ENCODE peak calls at places on chromosomes 6 and 20, in eight cellular contexts. Z is T-helper 2 cell, J is ureter, H is T-helper 1 cell, I is AG09319, P is fibroblast of pulmonary artery, F is amygdala, T is AG08396. E is an unnamed sample.

GRCh38 chr6:42756713-42757112 is 10.8 kb upstream of the TBCC start:
- DNase-seq in H (no peak), I (no peak), Z (no peak), F (no peak), P (no peak), J (no peak), T (no peak), E (no peak)

GRCh38 chr6:90458353-90459224 is 128.3 kb downstream of the MAP3K7 start:
- DNase-seq in J (no peak), P (peak), H (peak), T (no peak), Z (peak), F (no peak), I (no peak), E (no peak)

GRCh38 chr20:58712116-58712822 is 19.7 kb downstream of the NPEPL1 start:
- DNase-seq in T (peak), P (no peak), F (no peak), H (no peak), I (no peak), Z (no peak), J (peak), E (peak)

GRCh38 chr20:9160341-9160740 is 91.5 kb downstream of the PLCB4 start:
- DNase-seq in T (no peak), J (no peak), P (no peak), H (no peak), I (no peak), Z (no peak), F (no peak), E (no peak)

GRCh38 chr6:14450133-14451040 is 332.8 kb downstream of the CD83 start:
- DNase-seq in F (no peak), H (no peak), J (no peak), I (no peak), P (no peak), T (no peak), Z (no peak), E (no peak)

GRCh38 chr6:167341665-167342655 is 17.1 kb downstream of the TTLL2 start:
- DNase-seq in Z (no peak), H (no peak), I (no peak), J (no peak), F (no peak), P (no peak), T (no peak), E (no peak)

GRCh38 chr20:44785768-44786167 is 24.6 kb downstream of the RIMS4 start:
- DNase-seq in H (no peak), J (no peak), T (no peak), Z (no peak), P (peak), F (no peak), I (no peak), E (no peak)

GRCh38 chr6:74587386-74587785 is 618.5 kb downstream of the COL12A1 start:
- DNase-seq in I (no peak), T (no peak), P (no peak), Z (no peak), J (no peak), F (no peak), H (no peak), E (no peak)

GRCh38 chr20:25058051-25058796 is at the start of gene ACSS1:
- DNase-seq in I (no peak), T (peak), F (peak), J (peak), H (peak), P (peak), Z (peak), E (no peak)

GRCh38 chr6:107668826-107669474 is 155.2 kb downstream of the SCML4 start:
- DNase-seq in I (no peak), Z (no peak), P (no peak), H (no peak), J (no peak), T (no peak), F (no peak), E (no peak)

GRCh38 chr20:50510706-50511401 is 671 bp downstream of the PTPN1 start:
- DNase-seq in F (no peak), H (no peak), P (no peak), T (no peak), I (no peak), J (no peak), Z (no peak), E (no peak)

GRCh38 chr20:59880198-59880597 is 53.2 kb downstream of the SYCP2 start:
- DNase-seq in H (no peak), I (no peak), T (no peak), P (no peak), Z (no peak), F (no peak), J (no peak), E (no peak)

GRCh38 chr20:21156266-21156665 is 30.4 kb downstream of the KIZ start:
- DNase-seq in F (no peak), P (peak), J (no peak), Z (no peak), H (no peak), T (peak), I (no peak), E (no peak)

GRCh38 chr6:163122365-163122764 is 292.2 kb upstream of the QKI start:
- DNase-seq in P (no peak), J (no peak), T (no peak), I (no peak), Z (no peak), F (peak), H (no peak), E (no peak)

GRCh38 chr6:55260181-55260580 is 67.1 kb upstream of the GFRAL start:
- DNase-seq in I (no peak), P (no peak), T (no peak), F (no peak), H (no peak), Z (no peak), J (no peak), E (no peak)

GRCh38 chr6:129432738-129433137 is 277.2 kb downstream of the ARHGAP18 start:
- DNase-seq in Z (no peak), T (no peak), J (no peak), I (no peak), H (no peak), F (no peak), P (no peak), E (no peak)

GRCh38 chr20:22566876-22567658 is 17.3 kb downstream of the FOXA2 start:
- DNase-seq in J (no peak), P (no peak), F (no peak), T (no peak), Z (no peak), H (no peak), I (no peak), E (no peak)

GRCh38 chr6:89298680-89299450 is 16.2 kb downstream of the GABRR2 start:
- DNase-seq in Z (peak), T (no peak), I (no peak), H (no peak), J (no peak), F (no peak), P (peak), E (no peak)

GRCh38 chr6:111011360-111012142 is 29.7 kb downstream of the RPF2 start:
- DNase-seq in T (peak), F (no peak), Z (no peak), J (no peak), I (no peak), P (peak), H (no peak), E (no peak)

GRCh38 chr20:57458400-57459160 is 66.4 kb downstream of the CTCFL start:
- DNase-seq in F (peak), T (no peak), Z (no peak), P (peak), J (peak), I (no peak), H (no peak), E (no peak)

GRCh38 chr6:15555101-15556038 is 107.5 kb downstream of the DTNBP1 start:
- DNase-seq in I (no peak), P (no peak), H (no peak), T (no peak), J (no peak), Z (no peak), F (no peak), E (no peak)

GRCh38 chr6:112466378-112467151 is 119.4 kb downstream of the RFPL4B start:
- DNase-seq in F (no peak), J (no peak), P (peak), H (no peak), Z (no peak), I (no peak), T (no peak), E (no peak)

GRCh38 chr20:41895216-41895615 is 277.0 kb upstream of the CHD6 start:
- DNase-seq in P (no peak), H (no peak), T (no peak), J (no peak), F (no peak), Z (no peak), I (no peak), E (no peak)

GRCh38 chr20:6829510-6830116 is 62.1 kb downstream of the BMP2 start:
- DNase-seq in T (no peak), F (no peak), I (no peak), J (no peak), P (peak), H (no peak), Z (no peak), E (no peak)

GRCh38 chr6:52672422-52673025 is 1.6 kb downstream of the TMEM14A start:
- DNase-seq in F (no peak), J (no peak), H (no peak), I (no peak), P (no peak), T (no peak), Z (no peak), E (no peak)

GRCh38 chr20:2984956-2985661 is 58.3 kb upstream of the GNRH2 start:
- DNase-seq in T (peak), F (no peak), I (no peak), J (no peak), Z (no peak), P (peak), H (no peak), E (no peak)

GRCh38 chr6:137651591-137652335 is 157.6 kb upstream of the OLIG3 start:
- DNase-seq in I (no peak), H (no peak), P (no peak), F (no peak), T (no peak), J (no peak), Z (no peak), E (no peak)

GRCh38 chr6:158506577-158506976 is 53.3 kb upstream of the TMEM181 start:
- DNase-seq in H (no peak), I (no peak), P (peak), F (no peak), Z (no peak), J (no peak), T (peak), E (peak)

GRCh38 chr20:18390201-18390600 is 76.6 kb downstream of the DZANK1 start:
- DNase-seq in P (peak), Z (no peak), J (no peak), T (no peak), I (no peak), F (no peak), H (no peak), E (no peak)

GRCh38 chr6:20564269-20564668 is 30.0 kb downstream of the CDKAL1 start:
- DNase-seq in J (no peak), I (no peak), H (no peak), T (peak), F (no peak), Z (no peak), P (peak), E (no peak)

E was measured in right atrium auricular region.